ENCODE peak calls at places on chromosomes 1 and 21, in four cellular contexts. One of them, this sample, is unnamed.

GRCh38 chr1:154926201-154926600 is 10.3 kb downstream of the PMVK start:
- DNase-seq in stomach: no peak
- DNase-seq in heart right ventricle: no peak
- DNase-seq in cardiac muscle cell: no peak
- DNase-seq in this sample: no peak

GRCh38 chr1:13930151-13930550 is 230.2 kb downstream of the PRDM2 start:
- DNase-seq in heart right ventricle: no peak
- DNase-seq in stomach: no peak
- DNase-seq in cardiac muscle cell: no peak
- DNase-seq in this sample: no peak

GRCh38 chr1:201166964-201167624 is 12.8 kb upstream of the TMEM9 start:
- DNase-seq in stomach: peak
- DNase-seq in heart right ventricle: no peak
- DNase-seq in cardiac muscle cell: no peak
- DNase-seq in this sample: no peak

GRCh38 chr1:234840253-234840652 is 230.3 kb upstream of the IRF2BP2 start:
- DNase-seq in stomach: no peak
- DNase-seq in cardiac muscle cell: no peak
- DNase-seq in heart right ventricle: no peak
- DNase-seq in this sample: no peak

GRCh38 chr21:31865429-31865970 is 7.3 kb upstream of the HUNK start:
- DNase-seq in cardiac muscle cell: no peak
- DNase-seq in stomach: no peak
- DNase-seq in heart right ventricle: peak
- DNase-seq in this sample: no peak

GRCh38 chr1:8417625-8418024 is 99.7 kb downstream of the SLC45A1 start:
- DNase-seq in heart right ventricle: no peak
- DNase-seq in cardiac muscle cell: no peak
- DNase-seq in stomach: no peak
- DNase-seq in this sample: no peak

GRCh38 chr1:147757015-147757990 is 3.1 kb downstream of the GJA5 start:
- DNase-seq in heart right ventricle: no peak
- DNase-seq in cardiac muscle cell: no peak
- DNase-seq in stomach: peak
- DNase-seq in this sample: no peak

GRCh38 chr1:246301553-246302250 is 205.4 kb downstream of the SMYD3 start:
- DNase-seq in cardiac muscle cell: no peak
- DNase-seq in stomach: no peak
- DNase-seq in heart right ventricle: no peak
- DNase-seq in this sample: peak

GRCh38 chr1:55586771-55587170 is 371.6 kb upstream of the USP24 start:
- DNase-seq in stomach: no peak
- DNase-seq in heart right ventricle: no peak
- DNase-seq in cardiac muscle cell: no peak
- DNase-seq in this sample: no peak

GRCh38 chr1:58031416-58031815 is 515.1 kb downstream of the OMA1 start:
- DNase-seq in cardiac muscle cell: no peak
- DNase-seq in heart right ventricle: no peak
- DNase-seq in stomach: no peak
- DNase-seq in this sample: no peak

GRCh38 chr1:235270625-235271024 is 57.4 kb downstream of the ARID4B start:
- DNase-seq in cardiac muscle cell: no peak
- DNase-seq in stomach: no peak
- DNase-seq in heart right ventricle: no peak
- DNase-seq in this sample: peak

GRCh38 chr1:147080671-147081394 is 91.4 kb downstream of the PRKAB2 start:
- DNase-seq in stomach: no peak
- DNase-seq in cardiac muscle cell: peak
- DNase-seq in heart right ventricle: no peak
- DNase-seq in this sample: no peak

GRCh38 chr1:1550087-1550486 is 9.7 kb upstream of the TMEM240 start:
- DNase-seq in cardiac muscle cell: no peak
- DNase-seq in stomach: no peak
- DNase-seq in heart right ventricle: no peak
- DNase-seq in this sample: no peak

GRCh38 chr1:1548591-1548990 is 8.2 kb upstream of the TMEM240 start:
- DNase-seq in stomach: no peak
- DNase-seq in heart right ventricle: no peak
- DNase-seq in cardiac muscle cell: no peak
- DNase-seq in this sample: no peak

GRCh38 chr1:1551524-1552262 is 11.3 kb upstream of the TMEM240 start:
- DNase-seq in cardiac muscle cell: no peak
- DNase-seq in stomach: no peak
- DNase-seq in heart right ventricle: no peak
- DNase-seq in this sample: no peak

GRCh38 chr1:1552263-1552639 is 11.8 kb upstream of the TMEM240 start:
- DNase-seq in stomach: no peak
- DNase-seq in heart right ventricle: no peak
- DNase-seq in cardiac muscle cell: no peak
- DNase-seq in this sample: no peak

DNA sequence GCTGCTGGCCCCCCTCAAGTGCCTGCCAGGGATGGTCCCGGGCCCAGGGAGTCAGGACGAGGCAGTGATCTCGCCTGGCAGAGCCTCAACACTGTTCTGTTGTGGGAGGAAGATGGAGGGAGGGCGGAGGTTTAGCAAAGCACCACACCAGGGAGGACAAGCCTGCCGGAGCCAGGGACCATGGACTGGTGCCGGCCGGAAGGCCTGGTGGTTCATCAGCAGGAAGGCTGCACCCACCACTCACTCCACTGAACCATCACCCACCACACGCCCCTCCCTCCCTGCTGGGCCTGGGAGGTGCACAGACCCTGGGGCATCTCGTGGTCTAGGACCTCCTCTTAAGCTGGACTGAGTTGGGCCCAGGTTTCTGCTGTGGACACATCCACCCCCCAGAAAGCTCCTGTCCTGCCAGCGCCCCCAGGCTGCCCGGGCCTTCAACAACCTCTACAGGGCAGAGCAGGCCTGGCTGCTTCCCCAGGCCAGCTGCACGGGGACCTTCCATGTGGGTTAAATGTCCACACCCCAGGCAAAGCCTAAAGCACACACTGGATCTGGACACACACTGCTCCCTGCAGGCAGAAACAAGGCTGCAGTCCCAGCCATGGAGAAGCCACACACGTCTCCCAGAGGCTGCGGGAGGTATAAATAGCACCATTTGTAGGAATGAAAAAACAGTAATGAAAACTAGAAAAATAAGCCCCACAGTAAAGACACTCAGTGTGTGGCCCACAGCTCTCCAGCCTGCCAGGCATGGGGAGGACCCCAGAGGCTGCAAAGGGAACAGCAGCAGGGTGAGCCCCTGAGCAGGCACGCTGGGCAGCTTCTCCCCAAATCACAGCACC is 10.4 kb upstream of the TMEM240 start:
- DNase-seq in heart right ventricle: no peak
- DNase-seq in stomach: no peak
- DNase-seq in cardiac muscle cell: peak
- DNase-seq in this sample: peak
- TF ChIP-seq CTCF in heart right ventricle: peak
- TF ChIP-seq CTCF in stomach: no peak
- TF ChIP-seq CTCF in cardiac muscle cell: peak
- TF ChIP-seq CTCF in this sample: peak

GRCh38 chr1:36772837-36773495 is 261.3 kb downstream of the GRIK3 start:
- DNase-seq in heart right ventricle: no peak
- DNase-seq in cardiac muscle cell: no peak
- DNase-seq in stomach: no peak
- DNase-seq in this sample: no peak

GRCh38 chr1:36771222-36771621 is 263.1 kb downstream of the GRIK3 start:
- DNase-seq in cardiac muscle cell: no peak
- DNase-seq in stomach: no peak
- DNase-seq in heart right ventricle: no peak
- DNase-seq in this sample: no peak

GRCh38 chr1:36768486-36769178 is 265.7 kb downstream of the GRIK3 start:
- DNase-seq in stomach: no peak
- DNase-seq in cardiac muscle cell: no peak
- DNase-seq in heart right ventricle: no peak
- DNase-seq in this sample: no peak

GRCh38 chr1:36771678-36772284 is 262.5 kb downstream of the GRIK3 start:
- DNase-seq in stomach: no peak
- DNase-seq in heart right ventricle: no peak
- DNase-seq in cardiac muscle cell: peak
- DNase-seq in this sample: no peak

GRCh38 chr1:36769886-36770830 is 264.2 kb downstream of the GRIK3 start:
- DNase-seq in cardiac muscle cell: no peak
- DNase-seq in stomach: no peak
- DNase-seq in heart right ventricle: no peak
- DNase-seq in this sample: no peak
- H3K4me3 ChIP-seq in cardiac muscle cell: no peak
- H3K4me3 ChIP-seq in stomach: no peak
- H3K4me3 ChIP-seq in heart right ventricle: no peak
- H3K4me3 ChIP-seq in this sample: no peak

GRCh38 chr1:228209657-228210056 is 1.8 kb downstream of the OBSCN start:
- DNase-seq in stomach: no peak
- DNase-seq in cardiac muscle cell: no peak
- DNase-seq in heart right ventricle: no peak
- DNase-seq in this sample: no peak
- TF ChIP-seq CTCF in stomach: no peak
- TF ChIP-seq CTCF in cardiac muscle cell: no peak
- TF ChIP-seq CTCF in heart right ventricle: no peak
- TF ChIP-seq CTCF in this sample: no peak

DNA sequence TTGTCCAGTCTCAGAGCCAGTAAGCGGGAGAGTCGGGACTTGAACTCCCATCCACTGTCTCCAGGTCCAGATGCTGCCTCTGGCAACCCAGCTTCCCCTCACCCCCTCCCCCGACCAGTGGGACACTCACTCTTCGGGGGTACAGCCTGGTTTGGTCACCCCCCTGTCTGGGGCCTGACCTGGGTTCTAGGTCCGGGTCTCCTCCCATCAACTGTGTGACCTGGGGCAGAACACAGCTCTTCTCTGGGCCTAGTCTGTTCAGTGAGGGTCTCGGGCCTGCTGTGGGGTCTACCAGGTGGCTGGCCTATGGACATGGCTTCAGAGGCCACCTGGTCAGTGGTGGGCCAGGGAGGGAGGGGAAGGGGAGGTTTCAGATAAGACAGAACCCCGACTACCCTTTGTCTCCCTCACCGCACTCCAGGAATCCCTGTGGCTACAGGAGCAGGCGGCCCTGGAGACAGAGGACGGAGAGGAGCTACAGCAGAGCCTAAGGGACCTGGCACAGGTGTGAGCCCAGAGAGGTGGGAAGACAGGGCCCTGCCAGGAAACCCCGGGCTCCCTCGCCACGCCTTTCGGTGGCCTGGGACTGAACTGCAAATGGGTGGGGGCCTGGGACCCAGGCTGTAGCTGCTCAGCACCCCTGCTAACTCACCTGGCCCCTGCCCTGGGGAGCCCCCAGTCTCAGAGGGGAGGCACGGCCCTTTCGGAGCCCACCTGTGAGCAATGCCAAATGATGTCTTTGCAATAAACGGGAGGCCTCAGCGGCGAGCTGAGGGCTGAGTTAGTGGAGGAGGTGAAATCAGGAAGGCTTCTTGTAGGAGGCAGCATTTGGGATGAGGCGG is 4.1 kb upstream of the NBPF3 start:
- DNase-seq in stomach: no peak
- DNase-seq in heart right ventricle: no peak
- DNase-seq in cardiac muscle cell: no peak
- DNase-seq in this sample: no peak
- H3K4me3 ChIP-seq in stomach: peak
- H3K4me3 ChIP-seq in heart right ventricle: peak
- H3K4me3 ChIP-seq in cardiac muscle cell: no peak
- H3K4me3 ChIP-seq in this sample: no peak

GRCh38 chr1:211942583-211942982 is 92.8 kb downstream of the INTS7 start:
- DNase-seq in cardiac muscle cell: no peak
- DNase-seq in heart right ventricle: no peak
- DNase-seq in stomach: no peak
- DNase-seq in this sample: no peak

GRCh38 chr1:211948377-211948776 is 87.0 kb downstream of the INTS7 start:
- DNase-seq in stomach: no peak
- DNase-seq in cardiac muscle cell: no peak
- DNase-seq in heart right ventricle: no peak
- DNase-seq in this sample: no peak

GRCh38 chr1:211939876-211940468 is 95.4 kb downstream of the INTS7 start:
- DNase-seq in stomach: no peak
- DNase-seq in cardiac muscle cell: no peak
- DNase-seq in heart right ventricle: no peak
- DNase-seq in this sample: no peak

GRCh38 chr1:211947396-211948295 is 87.7 kb downstream of the INTS7 start:
- DNase-seq in cardiac muscle cell: peak
- DNase-seq in stomach: no peak
- DNase-seq in heart right ventricle: no peak
- DNase-seq in this sample: no peak

GRCh38 chr1:211944733-211945500 is 90.4 kb downstream of the INTS7 start:
- DNase-seq in cardiac muscle cell: peak
- DNase-seq in heart right ventricle: no peak
- DNase-seq in stomach: peak
- DNase-seq in this sample: peak
- TF ChIP-seq CTCF in cardiac muscle cell: peak
- TF ChIP-seq CTCF in heart right ventricle: peak
- TF ChIP-seq CTCF in stomach: peak
- TF ChIP-seq CTCF in this sample: peak

DNA sequence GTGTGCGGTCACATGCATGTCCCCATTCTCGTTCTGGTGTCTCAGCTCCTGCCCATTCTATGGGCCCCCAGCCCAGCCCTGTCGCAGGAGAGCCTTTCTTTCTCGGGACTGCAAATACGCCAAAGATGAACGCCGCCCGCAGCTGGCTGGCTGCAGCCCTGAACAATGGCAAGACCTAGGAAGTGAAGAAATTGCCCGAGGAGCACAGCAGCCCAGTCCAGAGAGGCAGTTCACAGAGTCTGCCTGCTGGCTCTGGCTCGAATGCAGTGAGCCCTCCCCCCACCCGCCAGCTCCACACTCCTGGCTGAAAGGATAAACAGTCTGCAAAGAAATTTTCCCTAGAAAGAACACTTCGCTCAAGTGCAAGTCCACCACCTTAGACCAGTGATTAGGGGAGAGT is 23.3 kb downstream of the PAX7 start:
- DNase-seq in heart right ventricle: no peak
- DNase-seq in stomach: no peak
- DNase-seq in cardiac muscle cell: no peak
- DNase-seq in this sample: no peak
- H3K4me3 ChIP-seq in heart right ventricle: no peak
- H3K4me3 ChIP-seq in stomach: no peak
- H3K4me3 ChIP-seq in cardiac muscle cell: no peak
- H3K4me3 ChIP-seq in this sample: no peak

DNA sequence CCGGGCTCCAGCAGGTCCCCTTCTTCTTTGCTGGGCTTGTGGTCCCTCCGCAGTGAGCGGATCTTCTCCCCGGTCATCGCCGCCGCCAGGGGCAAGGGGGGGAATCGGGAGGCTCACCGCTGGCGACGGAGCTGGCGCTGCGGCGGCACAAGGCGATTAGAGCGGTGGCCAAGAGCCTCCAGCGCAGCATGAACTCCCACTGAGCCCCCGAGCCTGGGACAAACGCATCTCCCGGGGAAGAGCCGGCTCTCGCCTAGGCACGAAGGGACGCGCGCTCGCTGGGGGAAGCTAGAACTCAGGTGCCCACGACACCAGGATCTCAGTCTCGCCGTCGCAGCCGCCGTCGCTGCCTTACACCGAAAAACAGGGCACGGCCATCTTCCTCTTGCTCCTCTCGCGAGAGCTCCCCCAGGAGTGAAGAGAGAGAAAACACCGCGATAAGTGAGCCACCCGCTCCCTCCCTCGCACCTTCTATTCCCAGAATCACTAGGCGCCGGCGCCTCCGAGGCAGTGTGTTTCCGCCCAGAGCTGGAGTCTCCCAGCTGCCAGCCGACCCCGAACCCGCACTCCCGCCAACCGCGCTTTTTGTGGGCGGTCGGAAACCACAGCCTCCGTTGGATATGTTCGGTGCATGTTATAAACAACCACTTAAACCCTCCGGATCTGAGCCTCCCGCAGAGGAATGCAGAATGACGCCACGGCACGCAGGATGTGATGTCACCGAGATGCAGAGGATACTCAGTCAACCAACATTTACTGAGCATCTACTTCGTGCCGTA is at the start of gene ANKRD13C:
- DNase-seq in cardiac muscle cell: peak
- DNase-seq in stomach: peak
- DNase-seq in heart right ventricle: peak
- DNase-seq in this sample: peak
- TF ChIP-seq CTCF in cardiac muscle cell: no peak
- TF ChIP-seq CTCF in stomach: no peak
- TF ChIP-seq CTCF in heart right ventricle: no peak
- TF ChIP-seq CTCF in this sample: no peak

This sample was measured in fibroblast of mammary gland.